ENCODE peak calls at places on chromosomes 11 and 22, in eight cellular contexts. One of them, this sample, is unnamed.

GRCh38 chr11:63889344-63889743 is 27.6 kb downstream of the RCOR2 start:
- DNase-seq in AG04450: no peak
- DNase-seq in body of pancreas: peak
- DNase-seq in GM23248: no peak
- DNase-seq in right cardiac atrium: no peak
- DNase-seq in substantia nigra: no peak
- DNase-seq in fibroblast of lung: no peak
- DNase-seq in CD4-positive, CD25-positive, alpha-beta regulatory T cell: no peak
- DNase-seq in this sample: no peak

GRCh38 chr11:128716231-128716630 is 22.4 kb downstream of the FLI1 start:
- DNase-seq in AG04450: no peak
- DNase-seq in body of pancreas: no peak
- DNase-seq in GM23248: peak
- DNase-seq in right cardiac atrium: peak
- DNase-seq in substantia nigra: no peak
- DNase-seq in fibroblast of lung: no peak
- DNase-seq in CD4-positive, CD25-positive, alpha-beta regulatory T cell: no peak
- DNase-seq in this sample: no peak

GRCh38 chr22:29820941-29821789 is 16.9 kb downstream of the ASCC2 start:
- DNase-seq in AG04450: peak
- DNase-seq in body of pancreas: peak
- DNase-seq in GM23248: peak
- DNase-seq in right cardiac atrium: peak
- DNase-seq in substantia nigra: no peak
- DNase-seq in fibroblast of lung: peak
- DNase-seq in CD4-positive, CD25-positive, alpha-beta regulatory T cell: peak
- DNase-seq in this sample: peak

GRCh38 chr11:12737024-12737423 is 62.8 kb downstream of the TEAD1 start:
- DNase-seq in AG04450: no peak
- DNase-seq in body of pancreas: no peak
- DNase-seq in GM23248: no peak
- DNase-seq in right cardiac atrium: no peak
- DNase-seq in substantia nigra: no peak
- DNase-seq in fibroblast of lung: no peak
- DNase-seq in CD4-positive, CD25-positive, alpha-beta regulatory T cell: no peak
- DNase-seq in this sample: no peak

GRCh38 chr11:8787372-8787771 is 104.8 kb downstream of the RPL27A start:
- DNase-seq in AG04450: no peak
- DNase-seq in body of pancreas: peak
- DNase-seq in GM23248: peak
- DNase-seq in right cardiac atrium: no peak
- DNase-seq in substantia nigra: no peak
- DNase-seq in fibroblast of lung: peak
- DNase-seq in CD4-positive, CD25-positive, alpha-beta regulatory T cell: no peak
- DNase-seq in this sample: no peak

GRCh38 chr22:17198188-17199130 is 20.8 kb downstream of the ADA2 start:
- DNase-seq in AG04450: no peak
- DNase-seq in body of pancreas: no peak
- DNase-seq in GM23248: peak
- DNase-seq in right cardiac atrium: peak
- DNase-seq in substantia nigra: no peak
- DNase-seq in fibroblast of lung: peak
- DNase-seq in CD4-positive, CD25-positive, alpha-beta regulatory T cell: no peak
- DNase-seq in this sample: peak

GRCh38 chr11:77172666-77172982 is 44.6 kb downstream of the MYO7A start:
- DNase-seq in AG04450: no peak
- DNase-seq in body of pancreas: no peak
- DNase-seq in GM23248: peak
- DNase-seq in right cardiac atrium: peak
- DNase-seq in substantia nigra: no peak
- DNase-seq in fibroblast of lung: peak
- DNase-seq in CD4-positive, CD25-positive, alpha-beta regulatory T cell: no peak
- DNase-seq in this sample: no peak

GRCh38 chr22:27107824-27108223 is 450.4 kb downstream of the MIAT start:
- DNase-seq in AG04450: no peak
- DNase-seq in body of pancreas: peak
- DNase-seq in GM23248: peak
- DNase-seq in right cardiac atrium: peak
- DNase-seq in substantia nigra: no peak
- DNase-seq in fibroblast of lung: peak
- DNase-seq in CD4-positive, CD25-positive, alpha-beta regulatory T cell: no peak
- DNase-seq in this sample: peak

GRCh38 chr11:71250512-71251158 is 1.7 kb downstream of the SHANK2 start:
- DNase-seq in AG04450: no peak
- DNase-seq in body of pancreas: no peak
- DNase-seq in GM23248: no peak
- DNase-seq in right cardiac atrium: no peak
- DNase-seq in substantia nigra: no peak
- DNase-seq in fibroblast of lung: no peak
- DNase-seq in CD4-positive, CD25-positive, alpha-beta regulatory T cell: no peak
- DNase-seq in this sample: no peak

GRCh38 chr11:48103621-48104561 is 112.7 kb upstream of the OR4B1 start:
- DNase-seq in AG04450: no peak
- DNase-seq in body of pancreas: no peak
- DNase-seq in GM23248: peak
- DNase-seq in right cardiac atrium: no peak
- DNase-seq in substantia nigra: no peak
- DNase-seq in fibroblast of lung: peak
- DNase-seq in CD4-positive, CD25-positive, alpha-beta regulatory T cell: no peak
- DNase-seq in this sample: no peak

GRCh38 chr11:20201231-20201630 is 41.0 kb upstream of the DBX1 start:
- DNase-seq in AG04450: no peak
- DNase-seq in body of pancreas: no peak
- DNase-seq in GM23248: no peak
- DNase-seq in right cardiac atrium: no peak
- DNase-seq in substantia nigra: no peak
- DNase-seq in fibroblast of lung: no peak
- DNase-seq in CD4-positive, CD25-positive, alpha-beta regulatory T cell: no peak
- DNase-seq in this sample: no peak

GRCh38 chr11:59810911-59811259 is 307 bp upstream of the MRPL16 start:
- DNase-seq in AG04450: no peak
- DNase-seq in body of pancreas: no peak
- DNase-seq in GM23248: no peak
- DNase-seq in right cardiac atrium: no peak
- DNase-seq in substantia nigra: no peak
- DNase-seq in fibroblast of lung: no peak
- DNase-seq in CD4-positive, CD25-positive, alpha-beta regulatory T cell: no peak
- DNase-seq in this sample: no peak

GRCh38 chr11:79227732-79228416 is 213.0 kb downstream of the TENM4 start:
- DNase-seq in AG04450: no peak
- DNase-seq in body of pancreas: no peak
- DNase-seq in GM23248: no peak
- DNase-seq in right cardiac atrium: no peak
- DNase-seq in substantia nigra: no peak
- DNase-seq in fibroblast of lung: no peak
- DNase-seq in CD4-positive, CD25-positive, alpha-beta regulatory T cell: no peak
- DNase-seq in this sample: no peak

GRCh38 chr11:102559839-102560238 is 29.3 kb upstream of the MMP7 start:
- DNase-seq in AG04450: no peak
- DNase-seq in body of pancreas: no peak
- DNase-seq in GM23248: no peak
- DNase-seq in right cardiac atrium: no peak
- DNase-seq in substantia nigra: no peak
- DNase-seq in fibroblast of lung: no peak
- DNase-seq in CD4-positive, CD25-positive, alpha-beta regulatory T cell: peak
- DNase-seq in this sample: no peak

GRCh38 chr11:122803306-122803705 is 35.0 kb upstream of the CRTAM start:
- DNase-seq in AG04450: peak
- DNase-seq in body of pancreas: no peak
- DNase-seq in GM23248: peak
- DNase-seq in right cardiac atrium: no peak
- DNase-seq in substantia nigra: no peak
- DNase-seq in fibroblast of lung: peak
- DNase-seq in CD4-positive, CD25-positive, alpha-beta regulatory T cell: no peak
- DNase-seq in this sample: no peak

GRCh38 chr22:28410050-28410816 is 269.4 kb downstream of the TTC28 start:
- DNase-seq in AG04450: no peak
- DNase-seq in body of pancreas: no peak
- DNase-seq in GM23248: peak
- DNase-seq in right cardiac atrium: no peak
- DNase-seq in substantia nigra: no peak
- DNase-seq in fibroblast of lung: peak
- DNase-seq in CD4-positive, CD25-positive, alpha-beta regulatory T cell: no peak
- DNase-seq in this sample: no peak

GRCh38 chr11:282630-283360 is 4.6 kb downstream of the NLRP6 start:
- DNase-seq in AG04450: no peak
- DNase-seq in body of pancreas: no peak
- DNase-seq in GM23248: no peak
- DNase-seq in right cardiac atrium: no peak
- DNase-seq in substantia nigra: no peak
- DNase-seq in fibroblast of lung: no peak
- DNase-seq in CD4-positive, CD25-positive, alpha-beta regulatory T cell: no peak
- DNase-seq in this sample: no peak

GRCh38 chr22:43388420-43388851 is 23.4 kb upstream of the MPPED1 start:
- DNase-seq in AG04450: no peak
- DNase-seq in body of pancreas: peak
- DNase-seq in GM23248: peak
- DNase-seq in right cardiac atrium: peak
- DNase-seq in substantia nigra: no peak
- DNase-seq in fibroblast of lung: peak
- DNase-seq in CD4-positive, CD25-positive, alpha-beta regulatory T cell: peak
- DNase-seq in this sample: peak

GRCh38 chr22:36375071-36375980 is 12.4 kb downstream of the MYH9 start:
- DNase-seq in AG04450: no peak
- DNase-seq in body of pancreas: no peak
- DNase-seq in GM23248: peak
- DNase-seq in right cardiac atrium: peak
- DNase-seq in substantia nigra: no peak
- DNase-seq in fibroblast of lung: no peak
- DNase-seq in CD4-positive, CD25-positive, alpha-beta regulatory T cell: no peak
- DNase-seq in this sample: no peak

GRCh38 chr11:106920899-106921504 is 97.3 kb downstream of the GUCY1A2 start:
- DNase-seq in AG04450: no peak
- DNase-seq in body of pancreas: no peak
- DNase-seq in GM23248: no peak
- DNase-seq in right cardiac atrium: no peak
- DNase-seq in substantia nigra: no peak
- DNase-seq in fibroblast of lung: no peak
- DNase-seq in CD4-positive, CD25-positive, alpha-beta regulatory T cell: no peak
- DNase-seq in this sample: no peak

GRCh38 chr11:69172674-69173073 is 16.9 kb downstream of the SMIM38 start:
- DNase-seq in AG04450: no peak
- DNase-seq in body of pancreas: no peak
- DNase-seq in GM23248: peak
- DNase-seq in right cardiac atrium: no peak
- DNase-seq in substantia nigra: no peak
- DNase-seq in fibroblast of lung: no peak
- DNase-seq in CD4-positive, CD25-positive, alpha-beta regulatory T cell: no peak
- DNase-seq in this sample: no peak

GRCh38 chr11:47417712-47418111 is 8.5 kb downstream of the PSMC3 start:
- DNase-seq in AG04450: no peak
- DNase-seq in body of pancreas: no peak
- DNase-seq in GM23248: no peak
- DNase-seq in right cardiac atrium: peak
- DNase-seq in substantia nigra: no peak
- DNase-seq in fibroblast of lung: no peak
- DNase-seq in CD4-positive, CD25-positive, alpha-beta regulatory T cell: no peak
- DNase-seq in this sample: no peak

DNA sequence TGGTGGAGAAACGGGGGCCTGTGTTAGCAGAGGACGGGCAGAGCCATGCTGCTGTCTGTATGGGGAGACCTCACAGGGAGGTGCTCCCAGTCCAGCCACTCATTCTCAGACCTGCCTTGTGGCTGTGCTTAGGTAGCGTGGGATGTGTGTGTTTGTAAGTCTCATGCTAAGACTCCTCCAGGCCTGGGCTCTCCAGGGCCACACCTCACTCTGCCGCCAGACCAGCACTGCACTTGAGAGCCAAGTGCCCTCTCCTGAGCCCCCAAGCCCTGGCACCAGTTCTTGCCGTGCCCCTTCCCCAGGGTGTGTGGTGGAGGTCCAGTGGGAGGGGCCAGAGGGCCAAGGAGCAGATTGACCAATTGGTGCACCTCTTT is 108.8 kb downstream of the BCR start:
- DNase-seq in AG04450: no peak
- DNase-seq in body of pancreas: no peak
- DNase-seq in GM23248: no peak
- DNase-seq in right cardiac atrium: peak
- DNase-seq in substantia nigra: no peak
- DNase-seq in fibroblast of lung: no peak
- DNase-seq in CD4-positive, CD25-positive, alpha-beta regulatory T cell: no peak
- DNase-seq in this sample: no peak
- H3K27ac ChIP-seq in AG04450: no peak
- H3K27ac ChIP-seq in body of pancreas: no peak
- H3K27ac ChIP-seq in GM23248: no peak
- H3K27ac ChIP-seq in right cardiac atrium: no peak
- H3K27ac ChIP-seq in substantia nigra: no peak
- H3K27ac ChIP-seq in fibroblast of lung: no peak
- H3K27ac ChIP-seq in CD4-positive, CD25-positive, alpha-beta regulatory T cell: no peak
- H3K27ac ChIP-seq in this sample: no peak

GRCh38 chr11:104106136-104106754 is 57.7 kb downstream of the PDGFD start:
- DNase-seq in AG04450: peak
- DNase-seq in body of pancreas: no peak
- DNase-seq in GM23248: peak
- DNase-seq in right cardiac atrium: no peak
- DNase-seq in substantia nigra: no peak
- DNase-seq in fibroblast of lung: peak
- DNase-seq in CD4-positive, CD25-positive, alpha-beta regulatory T cell: no peak
- DNase-seq in this sample: no peak

GRCh38 chr11:104104664-104105063 is 59.3 kb downstream of the PDGFD start:
- DNase-seq in AG04450: no peak
- DNase-seq in body of pancreas: no peak
- DNase-seq in GM23248: no peak
- DNase-seq in right cardiac atrium: no peak
- DNase-seq in substantia nigra: no peak
- DNase-seq in fibroblast of lung: no peak
- DNase-seq in CD4-positive, CD25-positive, alpha-beta regulatory T cell: no peak
- DNase-seq in this sample: no peak

GRCh38 chr11:104104201-104104600 is 59.7 kb downstream of the PDGFD start:
- DNase-seq in AG04450: no peak
- DNase-seq in body of pancreas: no peak
- DNase-seq in GM23248: no peak
- DNase-seq in right cardiac atrium: no peak
- DNase-seq in substantia nigra: no peak
- DNase-seq in fibroblast of lung: no peak
- DNase-seq in CD4-positive, CD25-positive, alpha-beta regulatory T cell: no peak
- DNase-seq in this sample: no peak

GRCh38 chr11:104105155-104105554 is 58.8 kb downstream of the PDGFD start:
- DNase-seq in AG04450: no peak
- DNase-seq in body of pancreas: no peak
- DNase-seq in GM23248: peak
- DNase-seq in right cardiac atrium: no peak
- DNase-seq in substantia nigra: no peak
- DNase-seq in fibroblast of lung: no peak
- DNase-seq in CD4-positive, CD25-positive, alpha-beta regulatory T cell: no peak
- DNase-seq in this sample: no peak
- H3K27ac ChIP-seq in AG04450: no peak
- H3K27ac ChIP-seq in body of pancreas: no peak
- H3K27ac ChIP-seq in GM23248: no peak
- H3K27ac ChIP-seq in right cardiac atrium: no peak
- H3K27ac ChIP-seq in substantia nigra: no peak
- H3K27ac ChIP-seq in fibroblast of lung: no peak
- H3K27ac ChIP-seq in CD4-positive, CD25-positive, alpha-beta regulatory T cell: no peak
- H3K27ac ChIP-seq in this sample: no peak

GRCh38 chr11:75719639-75720239 is 2.1 kb downstream of the MOGAT2 start:
- DNase-seq in AG04450: no peak
- DNase-seq in body of pancreas: no peak
- DNase-seq in GM23248: no peak
- DNase-seq in right cardiac atrium: no peak
- DNase-seq in substantia nigra: no peak
- DNase-seq in fibroblast of lung: no peak
- DNase-seq in CD4-positive, CD25-positive, alpha-beta regulatory T cell: no peak
- DNase-seq in this sample: no peak
- H3K27ac ChIP-seq in AG04450: no peak
- H3K27ac ChIP-seq in body of pancreas: no peak
- H3K27ac ChIP-seq in GM23248: no peak
- H3K27ac ChIP-seq in right cardiac atrium: no peak
- H3K27ac ChIP-seq in substantia nigra: no peak
- H3K27ac ChIP-seq in fibroblast of lung: no peak
- H3K27ac ChIP-seq in CD4-positive, CD25-positive, alpha-beta regulatory T cell: no peak
- H3K27ac ChIP-seq in this sample: no peak

GRCh38 chr22:19974935-19975706 is 33.5 kb upstream of the TXNRD2 start:
- DNase-seq in AG04450: no peak
- DNase-seq in body of pancreas: no peak
- DNase-seq in GM23248: no peak
- DNase-seq in right cardiac atrium: no peak
- DNase-seq in substantia nigra: no peak
- DNase-seq in fibroblast of lung: no peak
- DNase-seq in CD4-positive, CD25-positive, alpha-beta regulatory T cell: no peak
- DNase-seq in this sample: no peak
- H3K27ac ChIP-seq in AG04450: no peak
- H3K27ac ChIP-seq in body of pancreas: no peak
- H3K27ac ChIP-seq in GM23248: no peak
- H3K27ac ChIP-seq in right cardiac atrium: no peak
- H3K27ac ChIP-seq in substantia nigra: no peak
- H3K27ac ChIP-seq in fibroblast of lung: no peak
- H3K27ac ChIP-seq in CD4-positive, CD25-positive, alpha-beta regulatory T cell: no peak
- H3K27ac ChIP-seq in this sample: no peak